ENCODE peak calls at places on chromosomes 12 and 14, in ten cellular contexts. One of them, this sample, is unnamed.

GRCh38 chr12:38384816-38385491 is 68.4 kb downstream of the ALG10B start:
- DNase-seq in activated T-helper 1 cell treated with anti-CD3 and anti-CD28 coated beads, Interleukin-2, amount 50 U/mL, for 16 hours: no peak
- DNase-seq in AML-193: no peak
- DNase-seq in NCI-H1048: no peak
- DNase-seq in AG04450: no peak
- DNase-seq in pancreas: peak
- DNase-seq in EL: no peak
- DNase-seq in sciatic nerve: no peak
- DNase-seq in HEK293T: no peak
- DNase-seq in fibroblast of the aortic adventitia: no peak
- DNase-seq in this sample: no peak

GRCh38 chr12:131575371-131575770 is 135.5 kb upstream of the SFSWAP start:
- DNase-seq in activated T-helper 1 cell treated with anti-CD3 and anti-CD28 coated beads, Interleukin-2, amount 50 U/mL, for 16 hours: no peak
- DNase-seq in AML-193: no peak
- DNase-seq in NCI-H1048: no peak
- DNase-seq in AG04450: no peak
- DNase-seq in pancreas: no peak
- DNase-seq in EL: no peak
- DNase-seq in sciatic nerve: no peak
- DNase-seq in HEK293T: no peak
- DNase-seq in fibroblast of the aortic adventitia: no peak
- DNase-seq in this sample: no peak

GRCh38 chr12:10672231-10672868 is 1.5 kb downstream of the STYK1 start:
- DNase-seq in activated T-helper 1 cell treated with anti-CD3 and anti-CD28 coated beads, Interleukin-2, amount 50 U/mL, for 16 hours: no peak
- DNase-seq in AML-193: no peak
- DNase-seq in NCI-H1048: no peak
- DNase-seq in AG04450: no peak
- DNase-seq in pancreas: no peak
- DNase-seq in EL: no peak
- DNase-seq in sciatic nerve: no peak
- DNase-seq in HEK293T: no peak
- DNase-seq in fibroblast of the aortic adventitia: no peak
- DNase-seq in this sample: no peak

GRCh38 chr14:69615471-69616407 is 4.3 kb downstream of the SUSD6 start:
- DNase-seq in activated T-helper 1 cell treated with anti-CD3 and anti-CD28 coated beads, Interleukin-2, amount 50 U/mL, for 16 hours: no peak
- DNase-seq in AML-193: peak
- DNase-seq in NCI-H1048: no peak
- DNase-seq in AG04450: peak
- DNase-seq in pancreas: no peak
- DNase-seq in EL: peak
- DNase-seq in sciatic nerve: peak
- DNase-seq in HEK293T: no peak
- DNase-seq in fibroblast of the aortic adventitia: peak
- DNase-seq in this sample: peak

GRCh38 chr14:52998376-52999010 is 47.6 kb upstream of the FERMT2 start:
- DNase-seq in activated T-helper 1 cell treated with anti-CD3 and anti-CD28 coated beads, Interleukin-2, amount 50 U/mL, for 16 hours: no peak
- DNase-seq in AML-193: no peak
- DNase-seq in NCI-H1048: no peak
- DNase-seq in AG04450: peak
- DNase-seq in pancreas: no peak
- DNase-seq in EL: peak
- DNase-seq in sciatic nerve: no peak
- DNase-seq in HEK293T: no peak
- DNase-seq in fibroblast of the aortic adventitia: peak
- DNase-seq in this sample: no peak

GRCh38 chr12:40152783-40153383 is 47.0 kb upstream of the SLC2A13 start:
- DNase-seq in activated T-helper 1 cell treated with anti-CD3 and anti-CD28 coated beads, Interleukin-2, amount 50 U/mL, for 16 hours: peak
- DNase-seq in AML-193: peak
- DNase-seq in NCI-H1048: no peak
- DNase-seq in AG04450: peak
- DNase-seq in pancreas: no peak
- DNase-seq in EL: peak
- DNase-seq in sciatic nerve: peak
- DNase-seq in HEK293T: peak
- DNase-seq in fibroblast of the aortic adventitia: peak
- DNase-seq in this sample: no peak

GRCh38 chr12:63066136-63066535 is 84.9 kb downstream of the AVPR1A start:
- DNase-seq in activated T-helper 1 cell treated with anti-CD3 and anti-CD28 coated beads, Interleukin-2, amount 50 U/mL, for 16 hours: no peak
- DNase-seq in AML-193: no peak
- DNase-seq in NCI-H1048: no peak
- DNase-seq in AG04450: no peak
- DNase-seq in pancreas: no peak
- DNase-seq in EL: no peak
- DNase-seq in sciatic nerve: no peak
- DNase-seq in HEK293T: no peak
- DNase-seq in fibroblast of the aortic adventitia: no peak
- DNase-seq in this sample: no peak

GRCh38 chr12:109725321-109726105 is 11.9 kb downstream of the FAM222A start:
- DNase-seq in activated T-helper 1 cell treated with anti-CD3 and anti-CD28 coated beads, Interleukin-2, amount 50 U/mL, for 16 hours: no peak
- DNase-seq in AML-193: no peak
- DNase-seq in NCI-H1048: no peak
- DNase-seq in AG04450: no peak
- DNase-seq in pancreas: peak
- DNase-seq in EL: no peak
- DNase-seq in sciatic nerve: no peak
- DNase-seq in HEK293T: no peak
- DNase-seq in fibroblast of the aortic adventitia: no peak
- DNase-seq in this sample: no peak

GRCh38 chr14:73245401-73246325 is 8.4 kb downstream of the PAPLN start:
- DNase-seq in activated T-helper 1 cell treated with anti-CD3 and anti-CD28 coated beads, Interleukin-2, amount 50 U/mL, for 16 hours: no peak
- DNase-seq in AML-193: peak
- DNase-seq in NCI-H1048: no peak
- DNase-seq in AG04450: no peak
- DNase-seq in pancreas: peak
- DNase-seq in EL: peak
- DNase-seq in sciatic nerve: peak
- DNase-seq in HEK293T: no peak
- DNase-seq in fibroblast of the aortic adventitia: peak
- DNase-seq in this sample: no peak

GRCh38 chr14:97172644-97173043 is 375.5 kb downstream of the VRK1 start:
- DNase-seq in activated T-helper 1 cell treated with anti-CD3 and anti-CD28 coated beads, Interleukin-2, amount 50 U/mL, for 16 hours: no peak
- DNase-seq in AML-193: no peak
- DNase-seq in NCI-H1048: no peak
- DNase-seq in AG04450: no peak
- DNase-seq in pancreas: no peak
- DNase-seq in EL: no peak
- DNase-seq in sciatic nerve: no peak
- DNase-seq in HEK293T: no peak
- DNase-seq in fibroblast of the aortic adventitia: no peak
- DNase-seq in this sample: no peak

GRCh38 chr12:53299101-53299453 is 418 bp upstream of the MYG1 start:
- DNase-seq in activated T-helper 1 cell treated with anti-CD3 and anti-CD28 coated beads, Interleukin-2, amount 50 U/mL, for 16 hours: no peak
- DNase-seq in AML-193: peak
- DNase-seq in NCI-H1048: no peak
- DNase-seq in AG04450: no peak
- DNase-seq in pancreas: no peak
- DNase-seq in EL: peak
- DNase-seq in sciatic nerve: no peak
- DNase-seq in HEK293T: no peak
- DNase-seq in fibroblast of the aortic adventitia: peak
- DNase-seq in this sample: no peak

GRCh38 chr12:39300799-39301198 is 142.1 kb downstream of the KIF21A start:
- DNase-seq in activated T-helper 1 cell treated with anti-CD3 and anti-CD28 coated beads, Interleukin-2, amount 50 U/mL, for 16 hours: no peak
- DNase-seq in AML-193: no peak
- DNase-seq in NCI-H1048: no peak
- DNase-seq in AG04450: no peak
- DNase-seq in pancreas: no peak
- DNase-seq in EL: no peak
- DNase-seq in sciatic nerve: no peak
- DNase-seq in HEK293T: no peak
- DNase-seq in fibroblast of the aortic adventitia: peak
- DNase-seq in this sample: no peak

GRCh38 chr12:80598004-80598606 is 109.3 kb upstream of the MYF6 start:
- DNase-seq in activated T-helper 1 cell treated with anti-CD3 and anti-CD28 coated beads, Interleukin-2, amount 50 U/mL, for 16 hours: no peak
- DNase-seq in AML-193: no peak
- DNase-seq in NCI-H1048: no peak
- DNase-seq in AG04450: peak
- DNase-seq in pancreas: no peak
- DNase-seq in EL: peak
- DNase-seq in sciatic nerve: no peak
- DNase-seq in HEK293T: peak
- DNase-seq in fibroblast of the aortic adventitia: peak
- DNase-seq in this sample: peak

GRCh38 chr12:52836042-52836466 is 1.9 kb upstream of the KRT79 start:
- DNase-seq in activated T-helper 1 cell treated with anti-CD3 and anti-CD28 coated beads, Interleukin-2, amount 50 U/mL, for 16 hours: no peak
- DNase-seq in AML-193: no peak
- DNase-seq in NCI-H1048: no peak
- DNase-seq in AG04450: no peak
- DNase-seq in pancreas: no peak
- DNase-seq in EL: peak
- DNase-seq in sciatic nerve: no peak
- DNase-seq in HEK293T: no peak
- DNase-seq in fibroblast of the aortic adventitia: peak
- DNase-seq in this sample: no peak

GRCh38 chr12:109531411-109531810 is 41.9 kb downstream of the MMAB start:
- DNase-seq in activated T-helper 1 cell treated with anti-CD3 and anti-CD28 coated beads, Interleukin-2, amount 50 U/mL, for 16 hours: no peak
- DNase-seq in AML-193: no peak
- DNase-seq in NCI-H1048: no peak
- DNase-seq in AG04450: no peak
- DNase-seq in pancreas: no peak
- DNase-seq in EL: no peak
- DNase-seq in sciatic nerve: no peak
- DNase-seq in HEK293T: no peak
- DNase-seq in fibroblast of the aortic adventitia: no peak
- DNase-seq in this sample: no peak

GRCh38 chr12:55188974-55189556 is 31.8 kb upstream of the OR10A7 start:
- DNase-seq in activated T-helper 1 cell treated with anti-CD3 and anti-CD28 coated beads, Interleukin-2, amount 50 U/mL, for 16 hours: no peak
- DNase-seq in AML-193: peak
- DNase-seq in NCI-H1048: peak
- DNase-seq in AG04450: peak
- DNase-seq in pancreas: no peak
- DNase-seq in EL: peak
- DNase-seq in sciatic nerve: no peak
- DNase-seq in HEK293T: peak
- DNase-seq in fibroblast of the aortic adventitia: peak
- DNase-seq in this sample: peak

GRCh38 chr12:5506821-5507231 is 74.9 kb downstream of the NTF3 start:
- DNase-seq in activated T-helper 1 cell treated with anti-CD3 and anti-CD28 coated beads, Interleukin-2, amount 50 U/mL, for 16 hours: no peak
- DNase-seq in AML-193: no peak
- DNase-seq in NCI-H1048: no peak
- DNase-seq in AG04450: no peak
- DNase-seq in pancreas: no peak
- DNase-seq in EL: no peak
- DNase-seq in sciatic nerve: no peak
- DNase-seq in HEK293T: no peak
- DNase-seq in fibroblast of the aortic adventitia: no peak
- DNase-seq in this sample: no peak

GRCh38 chr12:101634724-101635123 is 40.0 kb downstream of the MYBPC1 start:
- DNase-seq in activated T-helper 1 cell treated with anti-CD3 and anti-CD28 coated beads, Interleukin-2, amount 50 U/mL, for 16 hours: no peak
- DNase-seq in AML-193: no peak
- DNase-seq in NCI-H1048: no peak
- DNase-seq in AG04450: no peak
- DNase-seq in pancreas: no peak
- DNase-seq in EL: no peak
- DNase-seq in sciatic nerve: no peak
- DNase-seq in HEK293T: no peak
- DNase-seq in fibroblast of the aortic adventitia: no peak
- DNase-seq in this sample: no peak